ENCODE peak calls at places on chromosomes 4 and X, in nine cellular contexts. One of them, this sample, is unnamed.

GRCh38 chr4:29278580-29278979 is 1441.6 kb upstream of the PCDH7 start:
- DNase-seq in GM19239: no peak
- DNase-seq in OCI-M1: no peak
- DNase-seq in stimulated activated CD4-positive, alpha-beta T cell treated with anti-CD3 and anti-CD28 coated beads, Interleukin-15, amount 100 ng/mL, for 1 hour: no peak
- DNase-seq in cardiac muscle cell: peak; percentile 26
- DNase-seq in activated CD8-positive, alpha-beta memory T cell treated with anti-CD3 and anti-CD28 coated beads for 4 hours: no peak
- DNase-seq in HCEC 1CT: no peak
- DNase-seq in AG08396: no peak
- DNase-seq in NCI-H748 treated with DMSO at 0.1 percent for 48 hours: no peak
- DNase-seq in this sample: no peak

GRCh38 chr4:37758226-37758625 is 68.3 kb upstream of the PGM2 start:
- DNase-seq in GM19239: no peak
- DNase-seq in OCI-M1: no peak
- DNase-seq in stimulated activated CD4-positive, alpha-beta T cell treated with anti-CD3 and anti-CD28 coated beads, Interleukin-15, amount 100 ng/mL, for 1 hour: no peak
- DNase-seq in cardiac muscle cell: peak; percentile 97
- DNase-seq in activated CD8-positive, alpha-beta memory T cell treated with anti-CD3 and anti-CD28 coated beads for 4 hours: no peak
- DNase-seq in HCEC 1CT: peak; percentile 58
- DNase-seq in AG08396: peak; percentile 8
- DNase-seq in NCI-H748 treated with DMSO at 0.1 percent for 48 hours: no peak
- DNase-seq in this sample: no peak

GRCh38 chr4:7655549-7656243 is 221.0 kb upstream of the PSAPL1 start:
- DNase-seq in GM19239: no peak
- DNase-seq in OCI-M1: no peak
- DNase-seq in stimulated activated CD4-positive, alpha-beta T cell treated with anti-CD3 and anti-CD28 coated beads, Interleukin-15, amount 100 ng/mL, for 1 hour: no peak
- DNase-seq in cardiac muscle cell: peak; percentile 31
- DNase-seq in activated CD8-positive, alpha-beta memory T cell treated with anti-CD3 and anti-CD28 coated beads for 4 hours: no peak
- DNase-seq in HCEC 1CT: no peak
- DNase-seq in AG08396: no peak
- DNase-seq in NCI-H748 treated with DMSO at 0.1 percent for 48 hours: no peak
- DNase-seq in this sample: no peak

GRCh38 chrX:71671938-71672337 is 4.6 kb downstream of the LOC101059915 start:
- DNase-seq in GM19239: no peak
- DNase-seq in OCI-M1: no peak
- DNase-seq in stimulated activated CD4-positive, alpha-beta T cell treated with anti-CD3 and anti-CD28 coated beads, Interleukin-15, amount 100 ng/mL, for 1 hour: no peak
- DNase-seq in cardiac muscle cell: no peak
- DNase-seq in activated CD8-positive, alpha-beta memory T cell treated with anti-CD3 and anti-CD28 coated beads for 4 hours: no peak
- DNase-seq in HCEC 1CT: no peak
- DNase-seq in AG08396: no peak
- DNase-seq in NCI-H748 treated with DMSO at 0.1 percent for 48 hours: no peak
- DNase-seq in this sample: no peak

GRCh38 chr4:88522702-88523324 is 763 bp downstream of the PYURF start:
- DNase-seq in GM19239: no peak
- DNase-seq in OCI-M1: peak; percentile 85
- DNase-seq in stimulated activated CD4-positive, alpha-beta T cell treated with anti-CD3 and anti-CD28 coated beads, Interleukin-15, amount 100 ng/mL, for 1 hour: no peak
- DNase-seq in cardiac muscle cell: peak; percentile 59
- DNase-seq in activated CD8-positive, alpha-beta memory T cell treated with anti-CD3 and anti-CD28 coated beads for 4 hours: peak; percentile 2
- DNase-seq in HCEC 1CT: peak; percentile 5
- DNase-seq in AG08396: peak; percentile 30
- DNase-seq in NCI-H748 treated with DMSO at 0.1 percent for 48 hours: no peak
- DNase-seq in this sample: peak; percentile 42

GRCh38 chr4:183154701-183155391 is 55.8 kb downstream of the WWC2 start:
- DNase-seq in GM19239: no peak
- DNase-seq in OCI-M1: no peak
- DNase-seq in stimulated activated CD4-positive, alpha-beta T cell treated with anti-CD3 and anti-CD28 coated beads, Interleukin-15, amount 100 ng/mL, for 1 hour: no peak
- DNase-seq in cardiac muscle cell: no peak
- DNase-seq in activated CD8-positive, alpha-beta memory T cell treated with anti-CD3 and anti-CD28 coated beads for 4 hours: no peak
- DNase-seq in HCEC 1CT: no peak
- DNase-seq in AG08396: no peak
- DNase-seq in NCI-H748 treated with DMSO at 0.1 percent for 48 hours: no peak
- DNase-seq in this sample: peak; percentile 60

GRCh38 chr4:70365479-70365878 is 4.9 kb downstream of the SMR3A start:
- DNase-seq in GM19239: no peak
- DNase-seq in OCI-M1: no peak
- DNase-seq in stimulated activated CD4-positive, alpha-beta T cell treated with anti-CD3 and anti-CD28 coated beads, Interleukin-15, amount 100 ng/mL, for 1 hour: no peak
- DNase-seq in cardiac muscle cell: no peak
- DNase-seq in activated CD8-positive, alpha-beta memory T cell treated with anti-CD3 and anti-CD28 coated beads for 4 hours: no peak
- DNase-seq in HCEC 1CT: no peak
- DNase-seq in AG08396: no peak
- DNase-seq in NCI-H748 treated with DMSO at 0.1 percent for 48 hours: no peak
- DNase-seq in this sample: no peak

GRCh38 chr4:16818005-16818404 is 80.4 kb downstream of the LDB2 start:
- DNase-seq in GM19239: no peak
- DNase-seq in OCI-M1: peak; percentile 7
- DNase-seq in stimulated activated CD4-positive, alpha-beta T cell treated with anti-CD3 and anti-CD28 coated beads, Interleukin-15, amount 100 ng/mL, for 1 hour: no peak
- DNase-seq in cardiac muscle cell: no peak
- DNase-seq in activated CD8-positive, alpha-beta memory T cell treated with anti-CD3 and anti-CD28 coated beads for 4 hours: no peak
- DNase-seq in HCEC 1CT: no peak
- DNase-seq in AG08396: no peak
- DNase-seq in NCI-H748 treated with DMSO at 0.1 percent for 48 hours: no peak
- DNase-seq in this sample: no peak